ENCODE peak calls at places on chromosomes 5 and 9, in nine cellular contexts. P is GM23338; U is Kasumi-1; L is NCI-H524; J is stimulated activated CD4-positive, alpha-beta T cell treated with anti-CD3 and anti-CD28 coated beads, Interleukin-15, amount 100 ng/mL, for 24 hours; D is AG04449; V is cardiac muscle cell; A is NCI-H748 treated with DMSO at 0.1 percent for 48 hours; F is HuH-7.5. X is an unnamed sample.

GRCh38 chr5:58496488-58496887 is 5.3 kb downstream of the GAPT start:
- DNase-seq in P (peak), U (peak), L (no peak), J (no peak), D (no peak), V (no peak), A (no peak), F (no peak), X (peak)

GRCh38 chr9:10108815-10109214 is 504.0 kb downstream of the PTPRD start:
- DNase-seq in P (no peak), U (no peak), L (no peak), J (no peak), D (no peak), V (no peak), A (no peak), F (no peak), X (no peak)

GRCh38 chr5:175464414-175465233 is 13.7 kb upstream of the SFXN1 start:
- DNase-seq in P (peak), U (peak), L (peak), J (peak), D (no peak), V (peak), A (peak), F (no peak), X (peak)

GRCh38 chr5:140372971-140373487 is 13.0 kb downstream of the SLC4A9 start:
- DNase-seq in P (peak), U (peak), L (peak), J (peak), D (no peak), V (peak), A (peak), F (no peak), X (peak)

GRCh38 chr5:31193591-31194457 is at the start of gene CDH6:
- DNase-seq in P (peak), U (no peak), L (peak), J (peak), D (no peak), V (peak), A (peak), F (peak), X (peak)

GRCh38 chr9:83706703-83707517 is 848 bp downstream of the UBQLN1 start:
- DNase-seq in P (peak), U (peak), L (peak), J (peak), D (no peak), V (peak), A (no peak), F (peak), X (peak)

GRCh38 chr5:133455681-133456080 is 156.7 kb downstream of the FSTL4 start:
- DNase-seq in P (no peak), U (no peak), L (no peak), J (no peak), D (no peak), V (no peak), A (no peak), F (no peak), X (no peak)

GRCh38 chr5:138110266-138110963 is 26.6 kb downstream of the WNT8A start:
- DNase-seq in P (peak), U (no peak), L (peak), J (no peak), D (no peak), V (no peak), A (no peak), F (no peak), X (no peak)

GRCh38 chr5:1521671-1522600 is 1.8 kb downstream of the LPCAT1 start:
- DNase-seq in P (peak), U (peak), L (peak), J (no peak), D (peak), V (peak), A (no peak), F (no peak), X (peak)

GRCh38 chr9:131836021-131836420 is 96.1 kb upstream of the RAPGEF1 start:
- DNase-seq in P (no peak), U (no peak), L (no peak), J (no peak), D (no peak), V (no peak), A (no peak), F (no peak), X (no peak)

GRCh38 chr5:114857951-114858401 is 311.7 kb downstream of the TRIM36 start:
- DNase-seq in P (peak), U (peak), L (peak), J (no peak), D (no peak), V (no peak), A (no peak), F (no peak), X (peak)

GRCh38 chr5:124402144-124402581 is 344.3 kb downstream of the ZNF608 start:
- DNase-seq in P (no peak), U (no peak), L (no peak), J (no peak), D (no peak), V (peak), A (no peak), F (no peak), X (no peak)

GRCh38 chr5:32274548-32275420 is 38.0 kb downstream of the MTMR12 start:
- DNase-seq in P (no peak), U (peak), L (peak), J (no peak), D (no peak), V (peak), A (no peak), F (no peak), X (peak)

GRCh38 chr5:141941779-141942178 is 16.2 kb downstream of the PCDH12 start:
- DNase-seq in P (no peak), U (no peak), L (no peak), J (no peak), D (no peak), V (no peak), A (no peak), F (no peak), X (no peak)

GRCh38 chr5:90866333-90866732 is 307.7 kb downstream of the ADGRV1 start:
- DNase-seq in P (peak), U (peak), L (peak), J (no peak), D (no peak), V (peak), A (peak), F (peak), X (peak)

GRCh38 chr5:41925555-41925946 is 470 bp downstream of the FBXO4 start:
- DNase-seq in P (no peak), U (no peak), L (peak), J (peak), D (no peak), V (peak), A (no peak), F (peak), X (no peak)

GRCh38 chr5:89421035-89421434 is 538.1 kb upstream of the MEF2C start:
- DNase-seq in P (no peak), U (peak), L (no peak), J (no peak), D (no peak), V (peak), A (no peak), F (no peak), X (no peak)

GRCh38 chr5:558871-559503 is 34.7 kb upstream of the SLC9A3 start:
- DNase-seq in P (no peak), U (no peak), L (no peak), J (no peak), D (no peak), V (no peak), A (no peak), F (no peak), X (no peak)

GRCh38 chr5:58080573-58080972 is 379.3 kb downstream of the PLK2 start:
- DNase-seq in P (peak), U (no peak), L (no peak), J (no peak), D (no peak), V (peak), A (peak), F (no peak), X (no peak)

GRCh38 chr5:167348980-167349379 is 942.5 kb upstream of the WWC1 start:
- DNase-seq in P (no peak), U (no peak), L (peak), J (no peak), D (no peak), V (no peak), A (no peak), F (no peak), X (peak)

GRCh38 chr5:53010819-53011218 is 21.7 kb downstream of the ITGA2 start:
- DNase-seq in P (no peak), U (no peak), L (no peak), J (no peak), D (no peak), V (no peak), A (no peak), F (no peak), X (no peak)

GRCh38 chr9:132770775-132771310 is 100.6 kb downstream of the GTF3C4 start:
- DNase-seq in P (no peak), U (no peak), L (no peak), J (no peak), D (no peak), V (no peak), A (no peak), F (no peak), X (no peak)

GRCh38 chr9:8762676-8763075 is 963.1 kb upstream of the DMAC1 start:
- DNase-seq in P (peak), U (no peak), L (no peak), J (no peak), D (no peak), V (no peak), A (no peak), F (no peak), X (no peak)

GRCh38 chr5:160045004-160045403 is 36.1 kb downstream of the TTC1 start:
- DNase-seq in P (peak), U (no peak), L (no peak), J (no peak), D (no peak), V (no peak), A (no peak), F (no peak), X (no peak)

GRCh38 chr5:59007460-59008063 is 424.7 kb downstream of the RAB3C start:
- DNase-seq in P (peak), U (peak), L (peak), J (no peak), D (no peak), V (peak), A (no peak), F (no peak), X (peak)

GRCh38 chr9:136312436-136312835 is 8.5 kb upstream of the CCDC187 start:
- DNase-seq in P (peak), U (peak), L (peak), J (peak), D (no peak), V (peak), A (no peak), F (peak), X (peak)

GRCh38 chr9:15137089-15137488 is 169.9 kb downstream of the TTC39B start:
- DNase-seq in P (no peak), U (no peak), L (no peak), J (no peak), D (no peak), V (no peak), A (no peak), F (no peak), X (no peak)

GRCh38 chr5:6659941-6660684 is 26.9 kb downstream of the SRD5A1 start:
- DNase-seq in P (no peak), U (no peak), L (no peak), J (no peak), D (no peak), V (no peak), A (no peak), F (no peak), X (no peak)

GRCh38 chr9:70451765-70452164 is 37.3 kb upstream of the KLF9 start:
- DNase-seq in P (no peak), U (no peak), L (no peak), J (no peak), D (no peak), V (peak), A (no peak), F (no peak), X (no peak)

GRCh38 chr9:136551401-136552116 is 5.7 kb upstream of the NOTCH1 start:
- DNase-seq in P (peak), U (no peak), L (no peak), J (no peak), D (no peak), V (peak), A (no peak), F (no peak), X (no peak)